ENCODE peak calls at places on chromosome 10, in four cellular contexts. U, W, E and B are unnamed samples.

GRCh38 chr10:59553127-59553649 is 156.5 kb downstream of the SLC16A9 start:
- DNase-seq in U (no peak), E (no peak), W (no peak), B (no peak)

GRCh38 chr10:106565546-106565945 is 599.0 kb downstream of the SORCS1 start:
- DNase-seq in E (no peak), U (no peak), W (no peak), B (no peak)

GRCh38 chr10:93590638-93591037 is 10.4 kb downstream of the RBP4 start:
- DNase-seq in W (no peak), E (no peak), U (no peak), B (no peak)

GRCh38 chr10:96972264-96972663 is 140.2 kb downstream of the LCOR start:
- DNase-seq in U (no peak), W (no peak), E (no peak), B (no peak)

GRCh38 chr10:99630439-99630838 is 10.2 kb upstream of the SLC25A28 start:
- DNase-seq in W (peak), U (no peak), E (no peak), B (no peak)

GRCh38 chr10:3825244-3825643 is 40.2 kb upstream of the KLF6 start:
- DNase-seq in E (no peak), U (no peak), W (peak), B (peak)

GRCh38 chr10:6213257-6213905 is 10.6 kb downstream of the PFKFB3 start:
- DNase-seq in E (no peak), U (no peak), W (no peak), B (peak)

GRCh38 chr10:26721561-26721960 is 24.1 kb downstream of the PDSS1 start:
- DNase-seq in U (no peak), W (no peak), E (no peak), B (no peak)

GRCh38 chr10:93219347-93219746 is 145.7 kb downstream of the CYP26A1 start:
- DNase-seq in E (no peak), U (no peak), W (no peak), B (no peak)

GRCh38 chr10:91909178-91909677 is at the start of gene FGFBP3:
- DNase-seq in E (peak), U (peak), W (peak), B (peak)
- TF ChIP-seq HMGXB4 in E (no peak), U (no peak), W (no peak), B (no peak)

GRCh38 chr10:29482591-29483421 is 152.0 kb downstream of the SVIL start:
- DNase-seq in W (peak), U (peak), E (no peak), B (no peak)
- TF ChIP-seq HMGXB4 in W (no peak), U (no peak), E (no peak), B (no peak)

GRCh38 chr10:29440981-29441380 is 152.1 kb downstream of the LYZL1 start:
- DNase-seq in E (no peak), W (no peak), U (no peak), B (no peak)

GRCh38 chr10:29450405-29450804 is 161.5 kb downstream of the LYZL1 start:
- DNase-seq in W (no peak), E (no peak), U (no peak), B (no peak)

GRCh38 chr10:29448125-29448524 is 159.3 kb downstream of the LYZL1 start:
- DNase-seq in U (no peak), W (no peak), E (no peak), B (no peak)

GRCh38 chr10:29443745-29444523 is 155.1 kb downstream of the LYZL1 start:
- DNase-seq in U (no peak), W (peak), E (no peak), B (peak)

DNA sequence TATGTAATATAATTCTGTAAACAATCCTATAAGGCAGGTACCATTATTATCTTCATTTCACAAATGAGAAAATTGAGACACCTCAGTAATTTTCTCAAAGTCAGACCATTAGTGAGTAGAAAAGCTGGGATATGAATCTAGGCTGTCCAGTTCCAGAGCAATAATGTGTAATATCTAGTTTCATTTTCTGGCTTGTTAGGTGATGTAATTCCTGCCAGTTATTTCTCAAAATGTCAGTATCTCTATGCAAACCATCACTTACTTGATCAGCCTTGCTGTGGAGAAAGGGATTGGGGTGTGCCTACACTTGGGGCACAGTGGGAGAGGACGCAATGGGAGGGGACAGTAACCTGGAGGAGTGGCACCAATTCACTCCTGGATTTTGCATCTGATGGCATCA is 157.5 kb downstream of the LYZL1 start:
- DNase-seq in W (no peak), E (no peak), U (no peak), B (no peak)
- TF ChIP-seq HMGXB4 in W (no peak), E (no peak), U (no peak), B (no peak)

GRCh38 chr10:72953687-72954086 is 919 bp downstream of the PLA2G12B start:
- DNase-seq in E (no peak), W (peak), U (peak), B (no peak)
- TF ChIP-seq HMGXB4 in E (no peak), W (no peak), U (no peak), B (no peak)

DNA sequence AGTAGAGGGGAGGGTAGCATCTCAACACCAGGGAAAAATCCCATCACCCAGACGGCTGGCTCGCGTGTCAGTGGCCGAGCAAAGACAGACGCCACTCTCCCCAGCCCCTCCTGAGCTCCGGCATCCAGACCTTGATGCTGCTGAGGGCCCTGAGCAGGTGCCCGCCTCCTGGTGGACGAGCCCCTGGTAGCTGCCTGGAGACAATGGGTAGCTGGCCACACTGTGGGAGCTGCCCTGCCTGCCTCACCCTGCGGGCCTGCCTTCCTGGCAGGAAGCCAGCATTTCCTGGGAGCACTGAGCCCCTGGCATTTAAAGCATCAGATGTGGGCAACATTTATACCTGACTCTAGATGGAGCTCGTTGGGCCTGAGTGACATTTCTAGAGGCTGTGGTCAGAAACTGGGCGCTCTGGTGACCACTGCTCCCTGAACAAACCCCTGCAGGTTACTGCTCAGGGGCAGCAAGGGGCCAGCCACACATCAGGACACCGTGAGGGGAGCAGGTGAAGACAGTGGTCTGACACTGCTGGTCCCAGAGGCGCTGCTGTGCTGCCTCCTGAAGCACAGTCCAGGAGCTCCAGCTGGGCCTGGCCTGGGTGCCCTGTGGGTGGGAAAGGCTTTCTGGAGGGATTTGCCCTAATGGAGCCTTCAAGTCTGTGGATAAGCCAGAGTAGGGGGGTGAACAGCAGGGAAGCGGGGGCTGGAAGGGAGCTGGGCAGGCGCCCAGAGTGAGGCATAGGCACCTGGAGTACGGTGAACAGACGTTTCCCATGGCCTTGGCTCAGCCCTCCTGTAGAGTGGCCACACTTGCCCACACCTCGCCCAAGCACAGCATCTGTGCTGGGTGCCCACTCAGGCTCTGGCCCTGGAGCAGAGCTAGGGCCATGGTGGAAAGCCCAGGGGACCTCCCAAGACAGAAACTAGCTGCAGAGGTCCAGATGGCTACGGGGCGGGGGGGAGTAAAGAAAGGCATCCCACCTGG is 138.7 kb downstream of the MAPK8 start:
- DNase-seq in E (no peak), W (peak), U (no peak), B (peak)
- TF ChIP-seq HMGXB4 in E (no peak), W (no peak), U (no peak), B (no peak)

GRCh38 chr10:73818402-73818801 is 7.0 kb upstream of the NDST2 start:
- DNase-seq in W (no peak), E (peak), U (peak), B (no peak)

GRCh38 chr10:73816917-73817729 is 5.7 kb upstream of the NDST2 start:
- DNase-seq in W (no peak), E (peak), U (no peak), B (no peak)

GRCh38 chr10:73819025-73819424 is 7.6 kb upstream of the NDST2 start:
- DNase-seq in W (no peak), U (no peak), E (no peak), B (no peak)

GRCh38 chr10:73817826-73818225 is 6.4 kb upstream of the NDST2 start:
- DNase-seq in W (no peak), E (no peak), U (no peak), B (no peak)

DNA sequence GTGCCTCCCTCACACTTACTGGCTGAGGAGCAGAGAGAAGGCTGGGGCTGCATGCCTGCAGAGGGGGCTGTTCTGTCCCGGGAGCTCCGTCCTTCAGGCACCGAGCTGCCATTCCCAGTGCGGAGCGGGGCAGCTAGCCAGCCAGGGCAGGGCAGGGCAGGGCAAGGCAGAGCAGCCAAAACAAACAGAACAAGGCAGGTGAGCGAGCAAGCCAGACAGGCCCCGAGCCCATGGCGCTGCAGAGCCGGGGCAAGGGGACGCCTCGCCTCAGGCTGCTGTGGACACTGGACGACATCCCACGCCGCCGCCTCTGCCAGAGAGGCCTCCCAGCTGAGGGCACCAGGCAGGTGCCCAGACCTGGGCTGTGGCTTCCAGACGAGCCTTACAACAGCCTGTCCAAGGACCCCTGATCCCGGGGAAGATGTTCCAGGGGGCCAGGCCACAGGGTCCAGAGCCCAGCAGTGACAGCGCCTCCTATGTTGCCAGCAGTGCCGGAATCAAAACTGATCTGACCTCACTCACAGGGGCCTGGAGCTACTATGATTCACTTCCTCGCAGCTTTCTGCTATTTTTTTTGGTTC is 8.2 kb upstream of the NDST2 start:
- DNase-seq in U (peak), W (no peak), E (no peak), B (no peak)
- TF ChIP-seq HMGXB4 in U (no peak), W (no peak), E (no peak), B (no peak)

GRCh38 chr10:121530481-121531075 is 67.7 kb downstream of the FGFR2 start:
- DNase-seq in U (no peak), E (no peak), W (no peak), B (no peak)

GRCh38 chr10:121526040-121526790 is 72.0 kb downstream of the FGFR2 start:
- DNase-seq in E (no peak), W (no peak), U (no peak), B (no peak)

GRCh38 chr10:121526801-121527221 is 71.4 kb downstream of the FGFR2 start:
- DNase-seq in E (no peak), W (no peak), U (no peak), B (no peak)

GRCh38 chr10:121525276-121526039 is 72.8 kb downstream of the FGFR2 start:
- DNase-seq in U (no peak), E (no peak), W (no peak), B (no peak)

DNA sequence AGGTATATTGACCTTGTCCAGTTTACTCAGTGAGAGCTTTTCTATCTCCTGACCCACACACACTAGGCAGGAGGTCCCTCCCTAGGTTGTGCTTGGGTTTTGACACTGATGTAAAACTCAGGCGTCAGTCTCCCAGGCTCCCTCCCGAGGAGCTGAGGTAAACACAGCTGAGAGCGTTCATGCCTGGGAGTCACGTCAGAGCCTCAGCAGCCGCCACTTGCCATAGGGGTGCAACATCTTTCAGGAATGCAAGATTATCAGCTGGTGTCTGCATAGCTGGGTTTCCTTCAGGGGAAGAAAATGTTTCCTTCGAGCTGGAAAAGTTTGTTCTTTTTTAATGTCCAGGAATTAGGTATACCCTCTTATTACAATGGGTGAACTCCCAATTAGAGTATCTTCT is 70.6 kb downstream of the FGFR2 start:
- DNase-seq in W (no peak), E (no peak), U (no peak), B (no peak)
- TF ChIP-seq HMGXB4 in W (no peak), E (no peak), U (no peak), B (no peak)

GRCh38 chr10:639751-640672 is 49.5 kb downstream of the DIP2C start:
- DNase-seq in E (no peak), W (no peak), U (no peak), B (no peak)
- TF ChIP-seq HMGXB4 in E (no peak), W (no peak), U (no peak), B (no peak)

DNA sequence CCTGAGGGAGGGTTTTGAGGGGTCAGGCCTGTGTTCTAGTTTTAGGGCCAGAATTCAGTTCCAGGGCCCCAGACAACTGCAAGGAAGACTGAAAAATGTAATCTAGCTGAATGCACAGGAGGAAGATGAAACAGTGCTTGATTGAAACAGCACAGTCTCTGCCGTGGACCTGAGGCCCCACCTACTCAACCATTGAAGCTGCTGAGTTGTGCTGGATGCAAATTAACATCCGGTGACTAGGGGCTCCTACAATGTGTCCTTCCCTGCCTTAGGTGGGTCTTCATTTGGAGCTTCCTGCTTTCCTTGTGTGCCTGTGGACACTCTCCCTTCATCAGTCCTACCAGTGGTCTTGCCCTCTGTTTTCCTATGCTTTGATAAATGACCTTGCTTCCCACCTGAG is 5.7 kb downstream of the GLRX3 start:
- DNase-seq in U (no peak), W (no peak), E (no peak), B (no peak)
- TF ChIP-seq HMGXB4 in U (no peak), W (no peak), E (no peak), B (no peak)

GRCh38 chr10:44821290-44821689 is 89.8 kb upstream of the TMEM72 start:
- DNase-seq in E (no peak), W (peak), U (no peak), B (no peak)

GRCh38 chr10:44818721-44819127 is 92.4 kb upstream of the TMEM72 start:
- DNase-seq in W (no peak), E (no peak), U (no peak), B (no peak)

GRCh38 chr10:44820094-44820493 is 91.0 kb upstream of the TMEM72 start:
- DNase-seq in E (no peak), U (no peak), W (no peak), B (no peak)

GRCh38 chr10:44822349-44822748 is 88.8 kb upstream of the TMEM72 start:
- DNase-seq in W (no peak), U (no peak), E (no peak), B (no peak)

GRCh38 chr10:44817961-44818649 is 93.0 kb upstream of the TMEM72 start:
- DNase-seq in W (no peak), U (no peak), E (no peak), B (no peak)
- TF ChIP-seq HMGXB4 in W (no peak), U (no peak), E (no peak), B (no peak)